ENCODE peak calls at places on chromosomes 16 and 17, in eight cellular contexts. One of them, this sample, is unnamed.

GRCh38 chr17:74605361-74605760 is 13.3 kb upstream of the CD300LD start:
- DNase-seq in thyroid gland: peak; percentile 71
- DNase-seq in A549: peak; percentile 43
- DNase-seq in vagina: no peak
- DNase-seq in sigmoid colon: peak; percentile 94
- DNase-seq in body of pancreas: no peak
- DNase-seq in uterus: peak; percentile 46
- DNase-seq in IMR-90: peak; percentile 41
- DNase-seq in this sample: peak; percentile 84

GRCh38 chr16:50838165-50838564 is 96.3 kb downstream of the CYLD start:
- DNase-seq in A549: no peak
- DNase-seq in IMR-90: no peak
- DNase-seq in vagina: peak; percentile 22
- DNase-seq in body of pancreas: no peak
- DNase-seq in sigmoid colon: no peak
- DNase-seq in uterus: no peak
- DNase-seq in thyroid gland: no peak
- DNase-seq in this sample: no peak

GRCh38 chr16:86823895-86824671 is 245.7 kb downstream of the FOXL1 start:
- DNase-seq in uterus: no peak
- DNase-seq in A549: no peak
- DNase-seq in vagina: no peak
- DNase-seq in sigmoid colon: no peak
- DNase-seq in IMR-90: peak; percentile 74
- DNase-seq in thyroid gland: no peak
- DNase-seq in body of pancreas: no peak
- DNase-seq in this sample: peak; percentile 77

GRCh38 chr17:10993126-10993525 is 155.2 kb upstream of the PIRT start:
- DNase-seq in vagina: no peak
- DNase-seq in IMR-90: no peak
- DNase-seq in thyroid gland: no peak
- DNase-seq in body of pancreas: no peak
- DNase-seq in A549: no peak
- DNase-seq in sigmoid colon: no peak
- DNase-seq in uterus: no peak
- DNase-seq in this sample: no peak

GRCh38 chr17:77324227-77324626 is 183.5 kb downstream of the SEC14L1 start:
- DNase-seq in sigmoid colon: peak; percentile 62
- DNase-seq in IMR-90: no peak
- DNase-seq in thyroid gland: no peak
- DNase-seq in vagina: peak; percentile 64
- DNase-seq in body of pancreas: peak; percentile 7
- DNase-seq in uterus: peak; percentile 30
- DNase-seq in A549: no peak
- DNase-seq in this sample: no peak

GRCh38 chr16:5451641-5452040 is 354.0 kb upstream of the EEF2KMT start:
- DNase-seq in thyroid gland: no peak
- DNase-seq in sigmoid colon: no peak
- DNase-seq in vagina: no peak
- DNase-seq in A549: no peak
- DNase-seq in uterus: no peak
- DNase-seq in body of pancreas: no peak
- DNase-seq in IMR-90: no peak
- DNase-seq in this sample: no peak

GRCh38 chr16:56558024-56558747 is 6.7 kb upstream of the MT4 start:
- DNase-seq in A549: peak; percentile 26
- DNase-seq in IMR-90: peak; percentile 75
- DNase-seq in uterus: no peak
- DNase-seq in vagina: no peak
- DNase-seq in thyroid gland: no peak
- DNase-seq in sigmoid colon: no peak
- DNase-seq in body of pancreas: no peak
- DNase-seq in this sample: peak; percentile 93

GRCh38 chr17:82881900-82882714 is 42.3 kb upstream of the ZNF750 start:
- DNase-seq in A549: no peak
- DNase-seq in sigmoid colon: peak; percentile 89
- DNase-seq in thyroid gland: no peak
- DNase-seq in body of pancreas: peak; percentile 50
- DNase-seq in uterus: peak; percentile 68
- DNase-seq in IMR-90: no peak
- DNase-seq in vagina: no peak
- DNase-seq in this sample: no peak

GRCh38 chr16:4556580-4556979 is 440 bp downstream of the C16orf96 start:
- DNase-seq in thyroid gland: peak; percentile 34
- DNase-seq in sigmoid colon: no peak
- DNase-seq in body of pancreas: no peak
- DNase-seq in vagina: no peak
- DNase-seq in uterus: no peak
- DNase-seq in A549: no peak
- DNase-seq in IMR-90: no peak
- DNase-seq in this sample: no peak

GRCh38 chr17:731943-732787 is at the start of gene TLCD3A:
- DNase-seq in IMR-90: peak; percentile 55
- DNase-seq in uterus: peak; percentile 77
- DNase-seq in sigmoid colon: peak; percentile 87
- DNase-seq in A549: peak; percentile 61
- DNase-seq in vagina: no peak
- DNase-seq in thyroid gland: peak; percentile 64
- DNase-seq in body of pancreas: peak; percentile 78
- DNase-seq in this sample: peak; percentile 69
- TF ChIP-seq POLR2A in IMR-90: peak; percentile 55
- TF ChIP-seq POLR2A in uterus: no peak
- TF ChIP-seq POLR2A in sigmoid colon: no peak
- TF ChIP-seq POLR2A in A549: peak; percentile 56
- TF ChIP-seq POLR2A in vagina: no peak
- TF ChIP-seq POLR2A in thyroid gland: no peak
- TF ChIP-seq POLR2A in body of pancreas: peak; percentile 35
- TF ChIP-seq POLR2A in this sample: peak; percentile 52

GRCh38 chr16:22195695-22196558 is 10.2 kb upstream of the EEF2K start:
- DNase-seq in vagina: no peak
- DNase-seq in A549: peak; percentile 90
- DNase-seq in sigmoid colon: peak; percentile 95
- DNase-seq in body of pancreas: peak; percentile 95
- DNase-seq in thyroid gland: peak; percentile 87
- DNase-seq in IMR-90: peak; percentile 87
- DNase-seq in uterus: peak; percentile 95
- DNase-seq in this sample: no peak
- TF ChIP-seq POLR2A in vagina: no peak
- TF ChIP-seq POLR2A in A549: peak; percentile 13
- TF ChIP-seq POLR2A in sigmoid colon: no peak
- TF ChIP-seq POLR2A in body of pancreas: no peak
- TF ChIP-seq POLR2A in thyroid gland: no peak
- TF ChIP-seq POLR2A in IMR-90: no peak
- TF ChIP-seq POLR2A in uterus: no peak
- TF ChIP-seq POLR2A in this sample: no peak

GRCh38 chr16:67964477-67965131 is 3.8 kb downstream of the SLC12A4 start:
- DNase-seq in thyroid gland: no peak
- DNase-seq in body of pancreas: no peak
- DNase-seq in uterus: no peak
- DNase-seq in A549: no peak
- DNase-seq in vagina: no peak
- DNase-seq in sigmoid colon: no peak
- DNase-seq in IMR-90: no peak
- DNase-seq in this sample: no peak
- TF ChIP-seq POLR2A in thyroid gland: no peak
- TF ChIP-seq POLR2A in body of pancreas: no peak
- TF ChIP-seq POLR2A in uterus: no peak
- TF ChIP-seq POLR2A in A549: no peak
- TF ChIP-seq POLR2A in vagina: no peak
- TF ChIP-seq POLR2A in sigmoid colon: no peak
- TF ChIP-seq POLR2A in IMR-90: no peak
- TF ChIP-seq POLR2A in this sample: no peak

GRCh38 chr16:10325783-10326543 is 59.9 kb upstream of the ATF7IP2 start:
- DNase-seq in sigmoid colon: no peak
- DNase-seq in vagina: no peak
- DNase-seq in uterus: no peak
- DNase-seq in A549: no peak
- DNase-seq in IMR-90: no peak
- DNase-seq in thyroid gland: no peak
- DNase-seq in body of pancreas: no peak
- DNase-seq in this sample: no peak

GRCh38 chr16:10321407-10322397 is 64.2 kb upstream of the ATF7IP2 start:
- DNase-seq in vagina: no peak
- DNase-seq in body of pancreas: no peak
- DNase-seq in sigmoid colon: no peak
- DNase-seq in uterus: no peak
- DNase-seq in thyroid gland: no peak
- DNase-seq in A549: no peak
- DNase-seq in IMR-90: no peak
- DNase-seq in this sample: no peak

GRCh38 chr16:10324210-10324609 is 61.7 kb upstream of the ATF7IP2 start:
- DNase-seq in body of pancreas: no peak
- DNase-seq in IMR-90: no peak
- DNase-seq in A549: no peak
- DNase-seq in uterus: no peak
- DNase-seq in sigmoid colon: no peak
- DNase-seq in vagina: no peak
- DNase-seq in thyroid gland: no peak
- DNase-seq in this sample: no peak

GRCh38 chr16:10323528-10323869 is 62.4 kb upstream of the ATF7IP2 start:
- DNase-seq in uterus: no peak
- DNase-seq in IMR-90: no peak
- DNase-seq in A549: no peak
- DNase-seq in sigmoid colon: no peak
- DNase-seq in thyroid gland: no peak
- DNase-seq in body of pancreas: no peak
- DNase-seq in vagina: no peak
- DNase-seq in this sample: no peak

DNA sequence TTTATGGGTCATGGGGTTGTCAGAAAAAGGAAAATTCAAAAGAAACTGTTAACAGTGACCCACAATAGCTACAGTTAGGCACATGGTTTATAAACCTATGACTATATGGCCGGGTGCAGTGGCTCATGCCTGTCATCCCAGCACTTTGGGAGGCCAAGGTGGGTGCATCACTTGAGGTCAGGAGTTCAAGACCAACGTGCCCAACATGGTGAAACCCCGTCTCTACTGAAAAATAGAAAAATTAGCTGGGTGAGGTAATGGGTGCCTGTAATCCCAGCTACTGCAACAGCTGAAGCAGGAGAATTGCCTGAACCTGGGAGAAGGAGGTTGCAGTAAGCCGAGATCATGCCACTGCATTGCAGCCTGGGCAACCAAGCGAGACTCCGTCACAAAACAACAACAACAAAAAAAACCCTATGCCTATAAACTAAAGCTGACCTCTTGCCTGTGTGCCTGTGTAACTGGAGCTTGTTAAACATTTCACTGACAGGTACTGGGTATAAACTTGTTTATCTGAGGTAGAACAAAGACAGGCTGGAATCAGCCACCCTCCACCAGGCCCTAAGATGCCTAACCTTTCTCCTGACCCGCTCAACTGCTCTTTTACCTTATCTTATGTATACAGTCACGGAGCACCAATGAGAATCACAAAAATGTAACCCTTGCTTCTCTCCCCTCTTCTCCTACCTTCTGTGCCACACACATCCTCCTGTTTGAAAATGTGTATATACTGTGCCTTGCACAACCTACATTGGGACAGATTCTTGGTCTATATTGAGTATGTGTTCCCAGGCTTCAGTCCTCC is 62.9 kb upstream of the ATF7IP2 start:
- DNase-seq in sigmoid colon: no peak
- DNase-seq in IMR-90: no peak
- DNase-seq in body of pancreas: no peak
- DNase-seq in thyroid gland: no peak
- DNase-seq in vagina: no peak
- DNase-seq in uterus: no peak
- DNase-seq in A549: no peak
- DNase-seq in this sample: no peak
- TF ChIP-seq POLR2A in sigmoid colon: no peak
- TF ChIP-seq POLR2A in IMR-90: no peak
- TF ChIP-seq POLR2A in body of pancreas: no peak
- TF ChIP-seq POLR2A in thyroid gland: no peak
- TF ChIP-seq POLR2A in vagina: no peak
- TF ChIP-seq POLR2A in uterus: no peak
- TF ChIP-seq POLR2A in A549: no peak
- TF ChIP-seq POLR2A in this sample: no peak

GRCh38 chr16:1089822-1090619 is 6.0 kb downstream of the C1QTNF8 start:
- DNase-seq in A549: peak; percentile 79
- DNase-seq in vagina: no peak
- DNase-seq in body of pancreas: peak; percentile 51
- DNase-seq in sigmoid colon: no peak
- DNase-seq in IMR-90: no peak
- DNase-seq in thyroid gland: no peak
- DNase-seq in uterus: peak; percentile 42
- DNase-seq in this sample: no peak
- TF ChIP-seq POLR2A in A549: peak; percentile 45
- TF ChIP-seq POLR2A in vagina: no peak
- TF ChIP-seq POLR2A in body of pancreas: no peak
- TF ChIP-seq POLR2A in sigmoid colon: peak; percentile 39
- TF ChIP-seq POLR2A in IMR-90: no peak
- TF ChIP-seq POLR2A in thyroid gland: no peak
- TF ChIP-seq POLR2A in uterus: no peak
- TF ChIP-seq POLR2A in this sample: no peak

GRCh38 chr16:87829988-87830672 is 39.2 kb downstream of the SLC7A5 start:
- DNase-seq in thyroid gland: no peak
- DNase-seq in vagina: no peak
- DNase-seq in A549: peak; percentile 75
- DNase-seq in uterus: no peak
- DNase-seq in sigmoid colon: no peak
- DNase-seq in IMR-90: no peak
- DNase-seq in body of pancreas: no peak
- DNase-seq in this sample: no peak
- TF ChIP-seq POLR2A in thyroid gland: no peak
- TF ChIP-seq POLR2A in vagina: no peak
- TF ChIP-seq POLR2A in A549: no peak
- TF ChIP-seq POLR2A in uterus: no peak
- TF ChIP-seq POLR2A in sigmoid colon: no peak
- TF ChIP-seq POLR2A in IMR-90: no peak
- TF ChIP-seq POLR2A in body of pancreas: no peak
- TF ChIP-seq POLR2A in this sample: no peak

GRCh38 chr17:5506307-5506706 is 19.9 kb downstream of the MIS12 start:
- DNase-seq in IMR-90: no peak
- DNase-seq in A549: no peak
- DNase-seq in body of pancreas: no peak
- DNase-seq in vagina: no peak
- DNase-seq in sigmoid colon: no peak
- DNase-seq in uterus: no peak
- DNase-seq in thyroid gland: no peak
- DNase-seq in this sample: no peak
- TF ChIP-seq POLR2A in IMR-90: no peak
- TF ChIP-seq POLR2A in A549: no peak
- TF ChIP-seq POLR2A in body of pancreas: no peak
- TF ChIP-seq POLR2A in vagina: no peak
- TF ChIP-seq POLR2A in sigmoid colon: no peak
- TF ChIP-seq POLR2A in uterus: no peak
- TF ChIP-seq POLR2A in thyroid gland: no peak
- TF ChIP-seq POLR2A in this sample: no peak

GRCh38 chr17:78979780-78980623 is at the start of gene LGALS3BP:
- DNase-seq in A549: peak; percentile 45
- DNase-seq in IMR-90: peak; percentile 78
- DNase-seq in sigmoid colon: peak; percentile 90
- DNase-seq in uterus: peak; percentile 83
- DNase-seq in thyroid gland: peak; percentile 84
- DNase-seq in vagina: no peak
- DNase-seq in body of pancreas: peak; percentile 54
- DNase-seq in this sample: peak; percentile 87
- TF ChIP-seq POLR2A in A549: no peak
- TF ChIP-seq POLR2A in IMR-90: no peak
- TF ChIP-seq POLR2A in sigmoid colon: peak; percentile 60
- TF ChIP-seq POLR2A in uterus: peak; percentile 43
- TF ChIP-seq POLR2A in thyroid gland: no peak
- TF ChIP-seq POLR2A in vagina: no peak
- TF ChIP-seq POLR2A in body of pancreas: no peak
- TF ChIP-seq POLR2A in this sample: peak; percentile 86

This sample was measured in H54.